ENCODE peak calls at places on chromosomes 3 and 15, in four cellular contexts. One of them, this sample, is unnamed.

GRCh38 chr3:16768956-16769355 is 115.8 kb upstream of the PLCL2 start:
- DNase-seq in IMR-90: no peak
- DNase-seq in HepG2: no peak
- DNase-seq in K562: no peak
- DNase-seq in this sample: no peak

GRCh38 chr3:151086484-151087456 is 1.3 kb downstream of the MED12L start:
- DNase-seq in K562: peak
- DNase-seq in IMR-90: peak
- DNase-seq in HepG2: peak
- DNase-seq in this sample: peak

GRCh38 chr3:44682182-44682896 is 30.1 kb upstream of the ZNF502 start:
- DNase-seq in K562: no peak
- DNase-seq in IMR-90: peak
- DNase-seq in HepG2: no peak
- DNase-seq in this sample: peak

GRCh38 chr3:58164916-58165821 is 45.6 kb downstream of the DNASE1L3 start:
- DNase-seq in HepG2: peak
- DNase-seq in IMR-90: no peak
- DNase-seq in K562: no peak
- DNase-seq in this sample: no peak

GRCh38 chr3:10806001-10806400 is 10.0 kb upstream of the SLC6A11 start:
- DNase-seq in IMR-90: no peak
- DNase-seq in HepG2: no peak
- DNase-seq in K562: no peak
- DNase-seq in this sample: no peak

GRCh38 chr3:144763878-144764454 is 792.3 kb downstream of the DIPK2A start:
- DNase-seq in IMR-90: no peak
- DNase-seq in HepG2: no peak
- DNase-seq in K562: no peak
- DNase-seq in this sample: no peak

GRCh38 chr3:139672884-139673283 is 4.9 kb downstream of the NMNAT3 start:
- DNase-seq in IMR-90: no peak
- DNase-seq in HepG2: no peak
- DNase-seq in K562: no peak
- DNase-seq in this sample: no peak

GRCh38 chr3:125052671-125053303 is 3.0 kb downstream of the HEG1 start:
- DNase-seq in K562: no peak
- DNase-seq in HepG2: peak
- DNase-seq in IMR-90: peak
- DNase-seq in this sample: peak

GRCh38 chr3:150603888-150604319 is 783 bp downstream of the SELENOT start:
- DNase-seq in IMR-90: no peak
- DNase-seq in HepG2: peak
- DNase-seq in K562: peak
- DNase-seq in this sample: no peak

GRCh38 chr3:150495563-150496168 is 50.6 kb downstream of the SERP1 start:
- DNase-seq in K562: peak
- DNase-seq in HepG2: peak
- DNase-seq in IMR-90: peak
- DNase-seq in this sample: peak

GRCh38 chr15:41056810-41057209 is 59.3 kb downstream of the INO80 start:
- DNase-seq in IMR-90: no peak
- DNase-seq in HepG2: no peak
- DNase-seq in K562: no peak
- DNase-seq in this sample: no peak

GRCh38 chr3:126267169-126267975 is 87.0 kb upstream of the ALDH1L1 start:
- DNase-seq in HepG2: peak
- DNase-seq in IMR-90: peak
- DNase-seq in K562: no peak
- DNase-seq in this sample: peak

GRCh38 chr3:72214065-72215048 is 429.4 kb upstream of the PROK2 start:
- DNase-seq in K562: peak
- DNase-seq in HepG2: no peak
- DNase-seq in IMR-90: no peak
- DNase-seq in this sample: no peak

DNA sequence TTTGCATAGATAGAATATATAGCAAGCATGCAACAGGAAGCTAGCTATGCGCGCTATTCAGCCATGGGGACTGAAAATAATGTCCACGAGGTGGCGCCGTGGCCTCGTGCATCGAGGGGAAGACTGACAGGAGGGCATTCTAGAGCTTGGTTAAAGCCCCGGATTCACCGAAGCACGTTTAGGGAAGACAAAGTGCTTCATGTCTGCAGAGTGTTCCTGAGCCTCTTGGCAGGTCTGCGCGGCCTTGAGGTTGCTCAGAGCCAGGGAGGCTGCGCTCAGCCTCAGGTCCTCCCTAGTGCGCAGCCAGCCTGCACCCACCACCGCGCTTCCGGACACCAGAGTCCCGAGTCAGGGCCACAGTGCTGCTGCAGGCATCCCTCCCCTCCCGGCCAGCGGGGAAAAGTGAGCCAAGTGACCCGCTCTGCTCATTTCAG is 24.6 kb downstream of the GABRA5 start:
- DNase-seq in K562: peak
- DNase-seq in HepG2: peak
- DNase-seq in IMR-90: peak
- DNase-seq in this sample: peak
- H2AFZ ChIP-seq in K562: peak
- H2AFZ ChIP-seq in HepG2: no peak
- H2AFZ ChIP-seq in IMR-90: peak
- H2AFZ ChIP-seq in this sample: peak

DNA sequence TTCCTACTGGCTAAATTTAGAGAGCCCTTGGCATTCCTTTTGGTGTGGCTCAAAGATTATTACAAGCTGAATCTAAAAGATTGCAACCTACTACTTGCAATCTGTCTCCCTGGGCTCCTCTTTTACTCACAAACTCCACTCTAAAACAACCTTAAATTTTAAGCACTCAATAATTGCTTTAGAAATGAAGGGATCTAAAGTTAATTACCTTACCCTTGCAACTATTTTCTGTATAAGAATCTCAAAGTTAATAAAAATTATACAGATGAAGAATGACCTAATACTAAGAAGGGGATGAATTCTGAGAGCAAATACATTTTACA is 60.2 kb downstream of the ESYT3 start:
- DNase-seq in IMR-90: no peak
- DNase-seq in K562: no peak
- DNase-seq in HepG2: no peak
- DNase-seq in this sample: no peak
- H3K27ac ChIP-seq in IMR-90: no peak
- H3K27ac ChIP-seq in K562: no peak
- H3K27ac ChIP-seq in HepG2: no peak
- H3K27ac ChIP-seq in this sample: peak

GRCh38 chr15:65374334-65374733 is 3.5 kb downstream of the IGDCC3 start:
- DNase-seq in IMR-90: no peak
- DNase-seq in K562: no peak
- DNase-seq in HepG2: no peak
- DNase-seq in this sample: no peak

GRCh38 chr15:65374831-65375401 is 2.9 kb downstream of the IGDCC3 start:
- DNase-seq in HepG2: no peak
- DNase-seq in K562: no peak
- DNase-seq in IMR-90: peak
- DNase-seq in this sample: no peak

GRCh38 chr15:65372787-65373067 is 5.1 kb downstream of the IGDCC3 start:
- DNase-seq in IMR-90: no peak
- DNase-seq in HepG2: no peak
- DNase-seq in K562: no peak
- DNase-seq in this sample: no peak

GRCh38 chr15:65371976-65372786 is 5.6 kb downstream of the IGDCC3 start:
- DNase-seq in HepG2: no peak
- DNase-seq in IMR-90: no peak
- DNase-seq in K562: no peak
- DNase-seq in this sample: no peak

DNA sequence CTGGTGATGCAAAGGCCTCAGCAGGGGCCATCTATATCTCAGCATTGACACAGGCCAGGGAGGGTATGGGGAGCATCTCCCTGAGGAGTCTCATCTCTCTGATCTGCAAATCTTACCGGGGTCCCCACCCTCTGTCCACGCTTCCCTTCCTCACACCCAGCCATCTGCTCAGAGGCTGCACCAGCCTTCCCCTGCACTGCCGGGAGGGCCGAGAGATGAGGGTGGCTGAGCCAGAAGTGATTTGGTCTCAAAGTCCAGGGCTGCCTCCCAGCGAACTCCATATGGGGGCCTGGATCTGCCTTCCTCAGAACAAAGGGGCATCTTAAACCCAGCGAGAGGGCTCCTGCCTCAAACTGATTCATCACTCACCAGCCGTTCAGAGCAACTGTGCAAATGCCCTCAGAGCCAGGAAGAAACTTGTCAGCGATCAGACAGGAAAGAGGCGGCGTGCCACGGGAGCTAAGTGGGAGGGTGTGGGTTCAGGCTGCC is 4.6 kb downstream of the IGDCC3 start:
- DNase-seq in K562: no peak
- DNase-seq in IMR-90: no peak
- DNase-seq in HepG2: peak
- DNase-seq in this sample: no peak
- H2AFZ ChIP-seq in K562: no peak
- H2AFZ ChIP-seq in IMR-90: peak
- H2AFZ ChIP-seq in HepG2: no peak
- H2AFZ ChIP-seq in this sample: no peak

GRCh38 chr3:14140668-14141067 is 15.8 kb downstream of the TMEM43 start:
- DNase-seq in IMR-90: no peak
- DNase-seq in HepG2: no peak
- DNase-seq in K562: no peak
- DNase-seq in this sample: no peak

GRCh38 chr3:14143271-14143605 is 18.4 kb downstream of the TMEM43 start:
- DNase-seq in K562: no peak
- DNase-seq in HepG2: no peak
- DNase-seq in IMR-90: peak
- DNase-seq in this sample: peak

GRCh38 chr3:14141144-14141543 is 16.3 kb downstream of the TMEM43 start:
- DNase-seq in K562: no peak
- DNase-seq in IMR-90: peak
- DNase-seq in HepG2: no peak
- DNase-seq in this sample: peak

GRCh38 chr3:14142567-14143270 is 17.9 kb downstream of the TMEM43 start:
- DNase-seq in K562: no peak
- DNase-seq in IMR-90: no peak
- DNase-seq in HepG2: no peak
- DNase-seq in this sample: no peak

GRCh38 chr3:14141602-14142315 is 16.9 kb downstream of the TMEM43 start:
- DNase-seq in IMR-90: no peak
- DNase-seq in HepG2: no peak
- DNase-seq in K562: no peak
- DNase-seq in this sample: peak
- H3K27ac ChIP-seq in IMR-90: peak
- H3K27ac ChIP-seq in HepG2: no peak
- H3K27ac ChIP-seq in K562: no peak
- H3K27ac ChIP-seq in this sample: peak

GRCh38 chr3:50876947-50877346 is 202.2 kb downstream of the DOCK3 start:
- DNase-seq in HepG2: no peak
- DNase-seq in K562: no peak
- DNase-seq in IMR-90: no peak
- DNase-seq in this sample: peak
- H2AFZ ChIP-seq in HepG2: no peak
- H2AFZ ChIP-seq in K562: no peak
- H2AFZ ChIP-seq in IMR-90: no peak
- H2AFZ ChIP-seq in this sample: no peak

This sample was measured in GM23248.